ENCODE peak calls at places on chromosome 2, in ten cellular contexts. F, C, G, D, K, A, E, W, U and V are unnamed samples.

GRCh38 chr2:197054437-197054836 is 127.9 kb upstream of the PGAP1 start:
- DNase-seq in D (no peak), U (no peak), E (no peak), A (no peak), F (no peak), C (no peak), W (no peak), K (no peak), G (no peak), V (no peak)

GRCh38 chr2:36965751-36966369 is 476 bp downstream of the STRN start:
- DNase-seq in K (peak), W (peak), C (peak), E (peak), G (peak), U (peak), A (peak), F (peak), D (peak), V (peak)

GRCh38 chr2:160228141-160228963 is 28.3 kb upstream of the ITGB6 start:
- DNase-seq in A (no peak), D (no peak), E (no peak), U (no peak), F (no peak), W (no peak), G (no peak), K (peak), C (peak), V (no peak)

GRCh38 chr2:112751451-112752197 is 12.8 kb downstream of the CKAP2L start:
- DNase-seq in A (no peak), G (no peak), F (no peak), W (no peak), C (no peak), U (no peak), D (no peak), K (no peak), E (no peak), V (no peak)

GRCh38 chr2:230767862-230768388 is 55.3 kb downstream of the CAB39 start:
- DNase-seq in G (no peak), A (no peak), W (no peak), F (no peak), D (no peak), C (no peak), E (no peak), U (no peak), K (no peak), V (no peak)

GRCh38 chr2:33240178-33240577 is 236.3 kb upstream of the RASGRP3 start:
- DNase-seq in F (no peak), W (no peak), C (peak), U (no peak), A (no peak), G (no peak), K (peak), D (no peak), E (no peak), V (no peak)

GRCh38 chr2:181235683-181236459 is 221.3 kb upstream of the ITGA4 start:
- DNase-seq in K (no peak), U (peak), F (no peak), E (no peak), D (no peak), A (no peak), W (no peak), C (no peak), G (no peak), V (no peak)

GRCh38 chr2:237181844-237182243 is 96.2 kb downstream of the COPS8 start:
- DNase-seq in C (peak), A (no peak), D (no peak), K (no peak), F (no peak), E (no peak), G (no peak), W (no peak), U (no peak), V (no peak)

GRCh38 chr2:85505551-85506238 is 33.3 kb upstream of the MAT2A start:
- DNase-seq in E (no peak), A (no peak), W (no peak), F (no peak), C (no peak), D (no peak), U (no peak), G (no peak), K (no peak), V (no peak)

GRCh38 chr2:135635212-135635835 is 104.0 kb downstream of the R3HDM1 start:
- DNase-seq in U (no peak), F (no peak), W (no peak), C (no peak), D (no peak), K (no peak), A (no peak), E (no peak), G (no peak), V (no peak)

GRCh38 chr2:229601396-229601795 is 113.0 kb downstream of the DNER start:
- DNase-seq in E (no peak), F (no peak), U (no peak), G (no peak), A (no peak), W (no peak), K (no peak), C (no peak), D (no peak), V (no peak)

GRCh38 chr2:220081171-220081570 is 453.7 kb downstream of the SLC4A3 start:
- DNase-seq in F (no peak), W (no peak), G (no peak), D (no peak), U (no peak), E (no peak), A (no peak), K (no peak), C (no peak), V (no peak)

GRCh38 chr2:128435576-128436497 is 117.2 kb upstream of the HS6ST1 start:
- DNase-seq in D (no peak), E (no peak), G (no peak), W (no peak), U (no peak), K (no peak), A (no peak), F (no peak), C (no peak), V (no peak)

GRCh38 chr2:70977605-70978205 is 725 bp upstream of the ANKRD53 start:
- DNase-seq in F (peak), U (peak), C (peak), G (no peak), E (peak), D (peak), A (no peak), W (no peak), K (peak), V (no peak)

GRCh38 chr2:224584768-224585204 is 377 bp downstream of the CUL3 start:
- DNase-seq in K (peak), C (peak), G (peak), U (peak), E (peak), W (peak), D (peak), F (peak), A (peak), V (peak)

GRCh38 chr2:160994141-160995002 is 165.9 kb upstream of the TANK start:
- DNase-seq in A (peak), D (peak), W (peak), G (peak), U (peak), F (peak), E (peak), K (peak), C (peak), V (peak)

GRCh38 chr2:10721344-10722251 is at the start of gene ATP6V1C2:
- DNase-seq in W (peak), G (no peak), C (no peak), F (peak), D (peak), K (peak), U (peak), A (peak), E (no peak), V (peak)

GRCh38 chr2:46136953-46137352 is 160.3 kb upstream of the EPAS1 start:
- DNase-seq in A (no peak), K (no peak), D (no peak), U (no peak), F (no peak), E (no peak), C (no peak), G (no peak), W (no peak), V (no peak)

GRCh38 chr2:15049096-15049993 is 416.8 kb downstream of the LRATD1 start:
- DNase-seq in A (no peak), K (no peak), F (no peak), E (peak), C (no peak), W (no peak), U (no peak), D (peak), G (no peak), V (no peak)

GRCh38 chr2:145593991-145594702 is 1074.2 kb upstream of the ZEB2 start:
- DNase-seq in E (no peak), C (peak), G (no peak), U (no peak), F (no peak), A (no peak), W (no peak), D (no peak), K (no peak), V (no peak)

GRCh38 chr2:146818122-146818521 is 1026.7 kb upstream of the ACVR2A start:
- DNase-seq in K (no peak), D (no peak), E (no peak), A (no peak), G (no peak), W (no peak), F (no peak), C (peak), U (no peak), V (no peak)

GRCh38 chr2:201262718-201263117 is 2.4 kb downstream of the CASP8 start:
- DNase-seq in C (no peak), D (no peak), W (no peak), K (no peak), G (no peak), E (no peak), A (no peak), U (no peak), F (no peak), V (no peak)

GRCh38 chr2:237055386-237056095 is 30.1 kb upstream of the COPS8 start:
- DNase-seq in U (no peak), W (no peak), F (no peak), E (no peak), K (no peak), D (no peak), C (no peak), G (no peak), A (no peak), V (no peak)

GRCh38 chr2:239715202-239715601 is 309.9 kb downstream of the NDUFA10 start:
- DNase-seq in U (no peak), G (no peak), A (no peak), W (no peak), D (no peak), K (no peak), F (no peak), C (no peak), E (no peak), V (no peak)

GRCh38 chr2:46269545-46270273 is 27.5 kb upstream of the EPAS1 start:
- DNase-seq in D (no peak), U (no peak), W (no peak), K (no peak), E (no peak), G (no peak), F (no peak), A (no peak), C (peak), V (no peak)